ENCODE peak calls at places on chromosome 16, in six cellular contexts. O, V, A, G, S and B are unnamed samples.
A peak's percentile ranks its signal among the peaks of the same experiment; 100 is the strongest.

GRCh38 chr16:6038966-6039530 is 941.5 kb upstream of the EEF2KMT start:
- DNase-seq in A (no peak), O (no peak), S (no peak), V (no peak), G (no peak), B (no peak)

GRCh38 chr16:23987443-23987842 is 151.7 kb downstream of the PRKCB start:
- DNase-seq in A (no peak), G (no peak), V (no peak), S (peak; percentile 76), O (no peak), B (no peak)

GRCh38 chr16:56981729-56982271 is 7.6 kb upstream of the NLRC5 start:
- DNase-seq in O (no peak), A (no peak), G (no peak), V (no peak), S (no peak), B (no peak)

GRCh38 chr16:87027056-87027616 is 290.1 kb downstream of the C16orf95 start:
- DNase-seq in V (no peak), O (no peak), G (no peak), A (no peak), S (no peak), B (no peak)

GRCh38 chr16:84408314-84408690 is 40.0 kb downstream of the ATP2C2 start:
- DNase-seq in O (no peak), G (no peak), V (no peak), S (no peak), A (no peak), B (no peak)

GRCh38 chr16:5615868-5616642 is 518.5 kb upstream of the EEF2KMT start:
- DNase-seq in A (peak; percentile 4), S (no peak), O (no peak), G (no peak), V (no peak), B (peak; percentile 16)

GRCh38 chr16:11135167-11135973 is 120.6 kb downstream of the SOCS1 start:
- DNase-seq in G (no peak), O (no peak), S (no peak), V (peak; percentile 79), A (peak; percentile 61), B (peak; percentile 51)

GRCh38 chr16:22751685-22752084 is 62.3 kb upstream of the HS3ST2 start:
- DNase-seq in A (no peak), V (no peak), S (no peak), G (no peak), O (no peak), B (no peak)

GRCh38 chr16:62253926-62254325 is 217.7 kb upstream of the CDH8 start:
- DNase-seq in O (no peak), A (no peak), V (no peak), S (no peak), G (no peak), B (no peak)

GRCh38 chr16:89721644-89722391 is 481 bp downstream of the ZNF276 start:
- DNase-seq in S (no peak), A (peak; percentile 60), O (no peak), V (no peak), G (no peak), B (peak; percentile 46)

GRCh38 chr16:57998484-57998883 is 2.0 kb downstream of the ZNF319 start:
- DNase-seq in A (peak; percentile 56), O (no peak), S (no peak), V (peak; percentile 65), G (no peak), B (peak; percentile 53)

GRCh38 chr16:57996406-57997175 is 3.9 kb downstream of the ZNF319 start:
- DNase-seq in V (no peak), O (no peak), A (no peak), S (no peak), G (no peak), B (no peak)

GRCh38 chr16:57997176-57997527 is 3.3 kb downstream of the ZNF319 start:
- DNase-seq in O (no peak), A (no peak), S (no peak), V (no peak), G (no peak), B (no peak)

GRCh38 chr16:57998992-57999365 is 1.5 kb downstream of the ZNF319 start:
- DNase-seq in A (peak; percentile 35), S (no peak), O (no peak), V (no peak), G (no peak), B (no peak)

DNA sequence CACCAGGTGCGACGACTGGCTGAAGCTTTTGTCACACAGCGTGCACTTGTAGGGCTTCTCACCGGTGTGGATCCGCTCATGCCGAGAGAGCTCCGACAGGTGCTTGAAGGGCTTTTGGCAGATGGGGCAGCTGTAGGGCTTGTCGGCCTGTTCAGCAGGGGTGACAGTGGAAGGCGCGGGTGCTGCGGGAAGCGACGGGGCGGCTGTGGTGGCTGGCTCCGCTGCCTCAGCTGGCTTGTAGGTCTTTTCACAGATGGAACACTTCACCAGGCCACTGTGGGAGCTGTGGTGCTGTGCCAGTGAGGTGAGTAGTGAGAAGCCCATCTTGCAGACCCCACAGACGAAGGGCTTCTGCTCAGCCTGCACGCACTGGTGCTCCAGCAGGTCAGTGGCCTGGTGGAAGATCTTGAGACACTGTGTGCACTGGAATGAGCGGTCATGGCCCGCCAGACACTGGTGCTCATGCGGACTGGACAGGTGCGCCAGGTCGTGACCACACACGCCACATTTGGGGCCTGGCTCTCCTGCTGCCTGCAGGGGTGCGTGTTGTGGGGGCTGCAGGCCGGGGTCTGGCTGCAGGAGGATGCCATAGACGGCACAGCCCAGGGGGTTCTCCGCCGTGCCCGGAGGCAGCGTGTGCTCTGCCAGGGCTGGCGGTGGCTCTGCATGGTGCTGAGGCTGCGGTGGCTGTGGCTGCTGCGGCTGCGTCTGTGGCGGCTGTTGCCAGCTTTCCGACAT is 2.8 kb downstream of the ZNF319 start:
- DNase-seq in V (no peak), S (no peak), G (no peak), A (no peak), O (no peak), B (no peak)
- H3K4me3 ChIP-seq in V (peak overlapping the region; percentile 89), S (no peak overlapping the region), G (no peak overlapping the region), A (no peak overlapping the region), O (no peak overlapping the region), B (no peak overlapping the region)

DNA sequence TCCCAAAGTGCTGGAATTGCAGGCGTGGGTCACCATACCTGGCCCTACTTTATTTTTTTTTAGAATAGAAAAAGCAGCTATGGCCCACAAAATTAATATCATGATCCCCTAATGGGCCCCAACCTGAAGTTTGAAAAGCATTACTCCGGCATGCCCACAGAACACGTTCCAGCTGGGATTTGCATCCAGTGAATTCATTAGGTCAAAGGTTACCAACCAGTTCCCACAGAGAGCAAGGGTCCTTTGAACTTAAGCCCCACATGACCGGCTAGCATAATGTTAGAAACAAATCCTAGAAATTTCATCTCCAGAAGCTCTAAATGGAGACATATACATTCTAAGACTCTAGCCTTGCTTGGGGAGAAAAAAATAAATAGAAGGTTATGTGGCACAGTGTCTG is 396.0 kb downstream of the NPIPA8 start:
- DNase-seq in G (no peak), S (no peak), V (no peak), A (no peak), O (no peak), B (no peak)
- TF ChIP-seq CTCF in G (no peak), S (no peak), V (no peak), A (no peak), O (no peak), B (no peak)

GRCh38 chr16:72937916-72938315 is 110.0 kb downstream of the ZFHX3 start:
- DNase-seq in S (no peak), O (no peak), V (no peak), G (no peak), A (no peak), B (no peak)
- H3K4me3 ChIP-seq in S (no peak overlapping the region), O (no peak overlapping the region), V (no peak overlapping the region), G (no peak overlapping the region), A (no peak overlapping the region), B (no peak overlapping the region)

GRCh38 chr16:13767215-13767614 is 152.7 kb upstream of the ERCC4 start:
- DNase-seq in G (no peak), A (no peak), O (peak; percentile 1), S (no peak), V (no peak), B (peak; percentile 0)
- TF ChIP-seq CTCF in G (no peak), A (no peak), O (peak; percentile 50), S (peak; percentile 42), V (peak; percentile 33), B (no peak)